ENCODE peak calls at places on chromosomes 7 and 10, in ten cellular contexts. V is KBM-7; T is progenitor cell of endocrine pancreas; O is GM06990; J is hepatocyte; G is effector memory CD4-positive, alpha-beta T cell; D is EL; P is NCI-H1092 treated with DMSO at 0.1 percent for 48 hours; A is spleen; K is adrenal gland. Q is an unnamed sample.

GRCh38 chr7:99623091-99623693 is 6.4 kb downstream of the ZSCAN25 start:
- DNase-seq in V (no peak), K (no peak), A (no peak), J (no peak), T (no peak), D (peak), P (no peak), O (no peak), G (no peak), Q (peak)

GRCh38 chr7:116252249-116252648 is 41.9 kb downstream of the TES start:
- DNase-seq in G (no peak), K (no peak), T (no peak), J (no peak), P (no peak), V (no peak), D (no peak), O (no peak), A (no peak), Q (no peak)

GRCh38 chr10:110355181-110355831 is 50.6 kb upstream of the SMNDC1 start:
- DNase-seq in P (no peak), V (no peak), T (no peak), G (no peak), D (no peak), J (no peak), A (peak), O (peak), K (peak), Q (no peak)

GRCh38 chr10:110446954-110447608 is 50.6 kb upstream of the DUSP5 start:
- DNase-seq in A (peak), J (no peak), G (no peak), P (no peak), T (no peak), V (peak), K (peak), D (peak), O (no peak), Q (peak)

GRCh38 chr7:2629740-2630681 is 1.8 kb upstream of the TTYH3 start:
- DNase-seq in T (no peak), P (no peak), V (no peak), K (no peak), J (peak), G (no peak), A (no peak), O (no peak), D (peak), Q (peak)

GRCh38 chr7:106417273-106417902 is 132.6 kb upstream of the NAMPT start:
- DNase-seq in K (no peak), D (no peak), T (no peak), J (no peak), A (no peak), V (no peak), G (no peak), P (no peak), O (no peak), Q (no peak)

GRCh38 chr7:150742286-150742968 is 5.2 kb downstream of the GIMAP5 start:
- DNase-seq in T (no peak), O (no peak), G (no peak), V (no peak), K (no peak), J (no peak), D (no peak), A (no peak), P (no peak), Q (no peak)

GRCh38 chr10:88960854-88961253 is 8.3 kb upstream of the ACTA2 start:
- DNase-seq in V (no peak), D (no peak), G (no peak), K (no peak), T (no peak), O (no peak), A (no peak), P (no peak), J (no peak), Q (no peak)

GRCh38 chr10:49737474-49738201 is 24.5 kb downstream of the OGDHL start:
- DNase-seq in P (no peak), J (no peak), O (no peak), K (no peak), V (no peak), G (no peak), D (no peak), A (no peak), T (no peak), Q (no peak)

GRCh38 chr10:33337335-33337854 is 2.9 kb upstream of the NRP1 start:
- DNase-seq in V (no peak), A (no peak), D (peak), G (no peak), P (peak), J (peak), T (no peak), K (peak), O (no peak), Q (no peak)

GRCh38 chr10:60123172-60123571 is 216.8 kb upstream of the CCDC6 start:
- DNase-seq in P (no peak), O (no peak), G (no peak), V (no peak), D (peak), J (no peak), A (no peak), K (peak), T (no peak), Q (no peak)

GRCh38 chr7:55463863-55464262 is 98.7 kb downstream of the LANCL2 start:
- DNase-seq in V (no peak), O (no peak), T (no peak), K (no peak), J (no peak), G (no peak), A (no peak), D (no peak), P (no peak), Q (no peak)

GRCh38 chr10:68082815-68083395 is 7.8 kb upstream of the HERC4 start:
- DNase-seq in D (peak), T (no peak), O (no peak), J (no peak), V (no peak), P (no peak), A (no peak), G (no peak), K (no peak), Q (no peak)

GRCh38 chr10:91796332-91797076 is 1.7 kb upstream of the TNKS2 start:
- DNase-seq in A (peak), T (no peak), D (no peak), P (no peak), K (peak), G (peak), J (peak), O (peak), V (peak), Q (no peak)

GRCh38 chr10:47276576-47277351 is 23.2 kb upstream of the GDF10 start:
- DNase-seq in A (no peak), J (peak), K (no peak), V (no peak), P (no peak), O (no peak), D (no peak), T (no peak), G (no peak), Q (no peak)

GRCh38 chr10:110584006-110584405 is 16.5 kb downstream of the SMC3 start:
- DNase-seq in V (no peak), P (no peak), G (no peak), O (no peak), J (no peak), T (no peak), D (no peak), A (no peak), K (no peak), Q (no peak)